ENCODE peak calls at places on chromosomes 13 and 19, in eight cellular contexts. L is nephron progenitor cell, A is ACHN, T is Right ventricle myocardium superior, X is SW 1271, H is tibial artery, F is left cardiac atrium, B is ecto neural progenitor cell. O is an unnamed sample.

GRCh38 chr13:47997384-47997783 is 3.7 kb downstream of the SUCLA2 start:
- DNase-seq in L (no peak), A (no peak), T (no peak), X (no peak), H (no peak), F (no peak), B (no peak), O (peak; percentile 20)

GRCh38 chr19:49343127-49343526 is 7.9 kb downstream of the CD37 start:
- DNase-seq in L (no peak), A (no peak), T (no peak), X (no peak), H (peak; percentile 49), F (no peak), B (no peak), O (no peak)

GRCh38 chr19:40380199-40381037 is 9.6 kb downstream of the HIPK4 start:
- DNase-seq in L (no peak), A (no peak), T (no peak), X (no peak), H (no peak), F (no peak), B (no peak), O (no peak)

GRCh38 chr19:13817615-13818371 is 22.6 kb downstream of the ZSWIM4 start:
- DNase-seq in L (peak; percentile 75), A (no peak), T (no peak), X (no peak), H (no peak), F (peak; percentile 57), B (peak; percentile 90), O (no peak)

GRCh38 chr13:108176685-108177274 is 38.6 kb downstream of the LIG4 start:
- DNase-seq in L (peak; percentile 38), A (peak; percentile 50), T (no peak), X (peak; percentile 1), H (no peak), F (no peak), B (no peak), O (no peak)

GRCh38 chr13:112733661-112734379 is 44.0 kb downstream of the ATP11A start:
- DNase-seq in L (no peak), A (no peak), T (no peak), X (no peak), H (no peak), F (no peak), B (peak; percentile 70), O (no peak)

GRCh38 chr13:113863511-113864302 is at the start of gene GAS6:
- DNase-seq in L (peak; percentile 81), A (peak; percentile 54), T (peak; percentile 82), X (no peak), H (peak; percentile 86), F (peak; percentile 72), B (peak; percentile 78), O (peak; percentile 82)

GRCh38 chr13:104382941-104383340 is 1316.7 kb upstream of the SLC10A2 start:
- DNase-seq in L (no peak), A (no peak), T (no peak), X (no peak), H (no peak), F (no peak), B (no peak), O (no peak)

GRCh38 chr19:35257113-35257461 is 8.3 kb downstream of the LSR start:
- DNase-seq in L (no peak), A (no peak), T (no peak), X (no peak), H (peak; percentile 49), F (no peak), B (no peak), O (no peak)

GRCh38 chr19:1465191-1466016 is 13.6 kb downstream of the C19orf25 start:
- DNase-seq in L (peak; percentile 72), A (no peak), T (no peak), X (no peak), H (no peak), F (no peak), B (peak; percentile 68), O (no peak)

GRCh38 chr19:32555786-32556185 is 25.2 kb upstream of the PDCD5 start:
- DNase-seq in L (no peak), A (no peak), T (no peak), X (no peak), H (no peak), F (no peak), B (no peak), O (no peak)

GRCh38 chr13:73417012-73417615 is 358.3 kb downstream of the KLF5 start:
- DNase-seq in L (no peak), A (peak; percentile 41), T (no peak), X (peak; percentile 9), H (no peak), F (no peak), B (no peak), O (no peak)

GRCh38 chr13:32423592-32423991 is 4.3 kb downstream of the N4BP2L1 start:
- DNase-seq in L (no peak), A (no peak), T (no peak), X (no peak), H (no peak), F (no peak), B (no peak), O (no peak)

GRCh38 chr19:35216833-35217707 is 11.5 kb downstream of the FAM187B start:
- DNase-seq in L (no peak), A (no peak), T (no peak), X (no peak), H (no peak), F (no peak), B (no peak), O (no peak)

GRCh38 chr13:29753593-29754485 is 96.6 kb downstream of the UBL3 start:
- DNase-seq in L (no peak), A (no peak), T (no peak), X (no peak), H (no peak), F (no peak), B (no peak), O (no peak)

GRCh38 chr13:27704681-27705080 is 83.0 kb downstream of the POLR1D start:
- DNase-seq in L (no peak), A (no peak), T (no peak), X (no peak), H (no peak), F (no peak), B (no peak), O (no peak)

GRCh38 chr13:41568990-41569387 is 111.6 kb downstream of the RGCC start:
- DNase-seq in L (no peak), A (no peak), T (no peak), X (no peak), H (no peak), F (no peak), B (no peak), O (no peak)

GRCh38 chr13:59710995-59711701 is 452.6 kb downstream of the DIAPH3 start:
- DNase-seq in L (no peak), A (no peak), T (no peak), X (no peak), H (no peak), F (no peak), B (no peak), O (no peak)

GRCh38 chr19:34428549-34429285 is 536 bp downstream of the UBA2 start:
- DNase-seq in L (no peak), A (peak; percentile 30), T (peak; percentile 41), X (no peak), H (peak; percentile 89), F (peak; percentile 52), B (no peak), O (peak; percentile 23)

GRCh38 chr19:3095375-3096191 is 1.4 kb downstream of the GNA11 start:
- DNase-seq in L (peak; percentile 71), A (no peak), T (no peak), X (no peak), H (no peak), F (no peak), B (peak; percentile 81), O (no peak)

GRCh38 chr19:52896431-52897148 is 845 bp downstream of the ZNF320 start:
- DNase-seq in L (peak; percentile 20), A (no peak), T (no peak), X (no peak), H (no peak), F (peak; percentile 51), B (no peak), O (no peak)

GRCh38 chr19:7912144-7912696 is 2.4 kb upstream of the TGFBR3L start:
- DNase-seq in L (no peak), A (no peak), T (no peak), X (no peak), H (no peak), F (no peak), B (no peak), O (no peak)

GRCh38 chr13:110137677-110138008 is 169.3 kb downstream of the COL4A1 start:
- DNase-seq in L (peak; percentile 39), A (peak; percentile 62), T (peak; percentile 77), X (peak; percentile 3), H (no peak), F (no peak), B (peak; percentile 40), O (peak; percentile 59)

GRCh38 chr13:41649659-41650058 is 192.3 kb downstream of the RGCC start:
- DNase-seq in L (no peak), A (peak; percentile 2), T (no peak), X (peak; percentile 18), H (no peak), F (no peak), B (no peak), O (no peak)

GRCh38 chr13:24851546-24851945 is 87.6 kb downstream of the RNF17 start:
- DNase-seq in L (no peak), A (no peak), T (no peak), X (no peak), H (no peak), F (no peak), B (no peak), O (no peak)

GRCh38 chr19:3721131-3721899 is 13.1 kb downstream of the TJP3 start:
- DNase-seq in L (peak; percentile 96), A (peak; percentile 80), T (peak; percentile 81), X (peak; percentile 80), H (peak; percentile 78), F (peak; percentile 85), B (peak; percentile 97), O (peak; percentile 66)

GRCh38 chr19:1009043-1009975 is 9.1 kb downstream of the GRIN3B start:
- DNase-seq in L (no peak), A (no peak), T (no peak), X (no peak), H (no peak), F (peak; percentile 65), B (no peak), O (no peak)